ENCODE peak calls at places on chromosome 5, in eight cellular contexts. One of them, this sample, is unnamed.

GRCh38 chr5:112776301-112776856 is 38.7 kb downstream of the APC start:
- DNase-seq in HEK293T: no peak
- DNase-seq in neural progenitor cell: no peak
- DNase-seq in stimulated activated CD8-positive, alpha-beta memory T cell treated with anti-CD3 and anti-CD28 coated beads, Interleukin-15, amount 100 ng/mL, for 24 hours: no peak
- DNase-seq in MCF 10A: peak; percentile 52
- DNase-seq in CD4-positive, alpha-beta memory T cell: no peak
- DNase-seq in activated T-helper 9 cell treated with anti-CD3 and anti-CD28 coated beads, Interleukin-2, amount 50 U/mL, for 16 hours: no peak
- DNase-seq in ELR: peak; percentile 89
- DNase-seq in this sample: no peak

GRCh38 chr5:159975462-159976019 is 33.4 kb upstream of the TTC1 start:
- DNase-seq in HEK293T: peak; percentile 25
- DNase-seq in neural progenitor cell: no peak
- DNase-seq in stimulated activated CD8-positive, alpha-beta memory T cell treated with anti-CD3 and anti-CD28 coated beads, Interleukin-15, amount 100 ng/mL, for 24 hours: no peak
- DNase-seq in MCF 10A: peak; percentile 69
- DNase-seq in CD4-positive, alpha-beta memory T cell: no peak
- DNase-seq in activated T-helper 9 cell treated with anti-CD3 and anti-CD28 coated beads, Interleukin-2, amount 50 U/mL, for 16 hours: no peak
- DNase-seq in ELR: peak; percentile 94
- DNase-seq in this sample: no peak

GRCh38 chr5:149666212-149666852 is 63.8 kb upstream of the PPARGC1B start:
- DNase-seq in HEK293T: no peak
- DNase-seq in neural progenitor cell: no peak
- DNase-seq in stimulated activated CD8-positive, alpha-beta memory T cell treated with anti-CD3 and anti-CD28 coated beads, Interleukin-15, amount 100 ng/mL, for 24 hours: no peak
- DNase-seq in MCF 10A: peak; percentile 86
- DNase-seq in CD4-positive, alpha-beta memory T cell: no peak
- DNase-seq in activated T-helper 9 cell treated with anti-CD3 and anti-CD28 coated beads, Interleukin-2, amount 50 U/mL, for 16 hours: no peak
- DNase-seq in ELR: peak; percentile 57
- DNase-seq in this sample: no peak

GRCh38 chr5:54295658-54296276 is 14.6 kb downstream of the ARL15 start:
- DNase-seq in HEK293T: no peak
- DNase-seq in neural progenitor cell: no peak
- DNase-seq in stimulated activated CD8-positive, alpha-beta memory T cell treated with anti-CD3 and anti-CD28 coated beads, Interleukin-15, amount 100 ng/mL, for 24 hours: no peak
- DNase-seq in MCF 10A: no peak
- DNase-seq in CD4-positive, alpha-beta memory T cell: no peak
- DNase-seq in activated T-helper 9 cell treated with anti-CD3 and anti-CD28 coated beads, Interleukin-2, amount 50 U/mL, for 16 hours: no peak
- DNase-seq in ELR: no peak
- DNase-seq in this sample: no peak

GRCh38 chr5:157540707-157541451 is 34.7 kb downstream of the ADAM19 start:
- DNase-seq in HEK293T: no peak
- DNase-seq in neural progenitor cell: peak; percentile 15
- DNase-seq in stimulated activated CD8-positive, alpha-beta memory T cell treated with anti-CD3 and anti-CD28 coated beads, Interleukin-15, amount 100 ng/mL, for 24 hours: no peak
- DNase-seq in MCF 10A: no peak
- DNase-seq in CD4-positive, alpha-beta memory T cell: peak; percentile 59
- DNase-seq in activated T-helper 9 cell treated with anti-CD3 and anti-CD28 coated beads, Interleukin-2, amount 50 U/mL, for 16 hours: peak; percentile 34
- DNase-seq in ELR: peak; percentile 78
- DNase-seq in this sample: peak; percentile 12

GRCh38 chr5:684771-685216 is 8.4 kb downstream of the TPPP start:
- DNase-seq in HEK293T: no peak
- DNase-seq in neural progenitor cell: no peak
- DNase-seq in stimulated activated CD8-positive, alpha-beta memory T cell treated with anti-CD3 and anti-CD28 coated beads, Interleukin-15, amount 100 ng/mL, for 24 hours: no peak
- DNase-seq in MCF 10A: no peak
- DNase-seq in CD4-positive, alpha-beta memory T cell: no peak
- DNase-seq in activated T-helper 9 cell treated with anti-CD3 and anti-CD28 coated beads, Interleukin-2, amount 50 U/mL, for 16 hours: no peak
- DNase-seq in ELR: no peak
- DNase-seq in this sample: no peak

GRCh38 chr5:54049963-54050362 is 260.4 kb downstream of the ARL15 start:
- DNase-seq in HEK293T: no peak
- DNase-seq in neural progenitor cell: no peak
- DNase-seq in stimulated activated CD8-positive, alpha-beta memory T cell treated with anti-CD3 and anti-CD28 coated beads, Interleukin-15, amount 100 ng/mL, for 24 hours: no peak
- DNase-seq in MCF 10A: no peak
- DNase-seq in CD4-positive, alpha-beta memory T cell: no peak
- DNase-seq in activated T-helper 9 cell treated with anti-CD3 and anti-CD28 coated beads, Interleukin-2, amount 50 U/mL, for 16 hours: no peak
- DNase-seq in ELR: peak; percentile 38
- DNase-seq in this sample: no peak

GRCh38 chr5:173831196-173831914 is 56.8 kb upstream of the CPEB4 start:
- DNase-seq in HEK293T: no peak
- DNase-seq in neural progenitor cell: peak; percentile 43
- DNase-seq in stimulated activated CD8-positive, alpha-beta memory T cell treated with anti-CD3 and anti-CD28 coated beads, Interleukin-15, amount 100 ng/mL, for 24 hours: no peak
- DNase-seq in MCF 10A: no peak
- DNase-seq in CD4-positive, alpha-beta memory T cell: no peak
- DNase-seq in activated T-helper 9 cell treated with anti-CD3 and anti-CD28 coated beads, Interleukin-2, amount 50 U/mL, for 16 hours: no peak
- DNase-seq in ELR: no peak
- DNase-seq in this sample: no peak

GRCh38 chr5:106172681-106173532 is 1497.8 kb downstream of the EFNA5 start:
- DNase-seq in HEK293T: no peak
- DNase-seq in neural progenitor cell: no peak
- DNase-seq in stimulated activated CD8-positive, alpha-beta memory T cell treated with anti-CD3 and anti-CD28 coated beads, Interleukin-15, amount 100 ng/mL, for 24 hours: no peak
- DNase-seq in MCF 10A: no peak
- DNase-seq in CD4-positive, alpha-beta memory T cell: no peak
- DNase-seq in activated T-helper 9 cell treated with anti-CD3 and anti-CD28 coated beads, Interleukin-2, amount 50 U/mL, for 16 hours: no peak
- DNase-seq in ELR: no peak
- DNase-seq in this sample: no peak

GRCh38 chr5:145473032-145473642 is 362.0 kb downstream of the PRELID2 start:
- DNase-seq in HEK293T: no peak
- DNase-seq in neural progenitor cell: no peak
- DNase-seq in stimulated activated CD8-positive, alpha-beta memory T cell treated with anti-CD3 and anti-CD28 coated beads, Interleukin-15, amount 100 ng/mL, for 24 hours: no peak
- DNase-seq in MCF 10A: peak; percentile 60
- DNase-seq in CD4-positive, alpha-beta memory T cell: no peak
- DNase-seq in activated T-helper 9 cell treated with anti-CD3 and anti-CD28 coated beads, Interleukin-2, amount 50 U/mL, for 16 hours: no peak
- DNase-seq in ELR: no peak
- DNase-seq in this sample: no peak

GRCh38 chr5:96329294-96329693 is 103.8 kb downstream of the PCSK1 start:
- DNase-seq in HEK293T: no peak
- DNase-seq in neural progenitor cell: no peak
- DNase-seq in stimulated activated CD8-positive, alpha-beta memory T cell treated with anti-CD3 and anti-CD28 coated beads, Interleukin-15, amount 100 ng/mL, for 24 hours: no peak
- DNase-seq in MCF 10A: no peak
- DNase-seq in CD4-positive, alpha-beta memory T cell: no peak
- DNase-seq in activated T-helper 9 cell treated with anti-CD3 and anti-CD28 coated beads, Interleukin-2, amount 50 U/mL, for 16 hours: no peak
- DNase-seq in ELR: no peak
- DNase-seq in this sample: no peak

GRCh38 chr5:127026166-127026565 is 4.2 kb downstream of the MARCHF3 start:
- DNase-seq in HEK293T: no peak
- DNase-seq in neural progenitor cell: no peak
- DNase-seq in stimulated activated CD8-positive, alpha-beta memory T cell treated with anti-CD3 and anti-CD28 coated beads, Interleukin-15, amount 100 ng/mL, for 24 hours: no peak
- DNase-seq in MCF 10A: no peak
- DNase-seq in CD4-positive, alpha-beta memory T cell: no peak
- DNase-seq in activated T-helper 9 cell treated with anti-CD3 and anti-CD28 coated beads, Interleukin-2, amount 50 U/mL, for 16 hours: no peak
- DNase-seq in ELR: no peak
- DNase-seq in this sample: no peak

GRCh38 chr5:27472000-27472763 is 433.8 kb upstream of the CDH9 start:
- DNase-seq in HEK293T: peak; percentile 67
- DNase-seq in neural progenitor cell: peak; percentile 91
- DNase-seq in stimulated activated CD8-positive, alpha-beta memory T cell treated with anti-CD3 and anti-CD28 coated beads, Interleukin-15, amount 100 ng/mL, for 24 hours: no peak
- DNase-seq in MCF 10A: peak; percentile 9
- DNase-seq in CD4-positive, alpha-beta memory T cell: no peak
- DNase-seq in activated T-helper 9 cell treated with anti-CD3 and anti-CD28 coated beads, Interleukin-2, amount 50 U/mL, for 16 hours: no peak
- DNase-seq in ELR: peak; percentile 9
- DNase-seq in this sample: no peak

GRCh38 chr5:141330299-141331080 is at the start of gene PCDHGA1:
- DNase-seq in HEK293T: peak; percentile 17
- DNase-seq in neural progenitor cell: peak; percentile 13
- DNase-seq in stimulated activated CD8-positive, alpha-beta memory T cell treated with anti-CD3 and anti-CD28 coated beads, Interleukin-15, amount 100 ng/mL, for 24 hours: no peak
- DNase-seq in MCF 10A: peak; percentile 60
- DNase-seq in CD4-positive, alpha-beta memory T cell: no peak
- DNase-seq in activated T-helper 9 cell treated with anti-CD3 and anti-CD28 coated beads, Interleukin-2, amount 50 U/mL, for 16 hours: no peak
- DNase-seq in ELR: peak; percentile 74
- DNase-seq in this sample: no peak

GRCh38 chr5:152736906-152737305 is 331.8 kb upstream of the NMUR2 start:
- DNase-seq in HEK293T: no peak
- DNase-seq in neural progenitor cell: no peak
- DNase-seq in stimulated activated CD8-positive, alpha-beta memory T cell treated with anti-CD3 and anti-CD28 coated beads, Interleukin-15, amount 100 ng/mL, for 24 hours: no peak
- DNase-seq in MCF 10A: peak; percentile 23
- DNase-seq in CD4-positive, alpha-beta memory T cell: no peak
- DNase-seq in activated T-helper 9 cell treated with anti-CD3 and anti-CD28 coated beads, Interleukin-2, amount 50 U/mL, for 16 hours: no peak
- DNase-seq in ELR: no peak
- DNase-seq in this sample: no peak

GRCh38 chr5:151739939-151740335 is 18.5 kb downstream of the ATOX1 start:
- DNase-seq in HEK293T: no peak
- DNase-seq in neural progenitor cell: peak; percentile 13
- DNase-seq in stimulated activated CD8-positive, alpha-beta memory T cell treated with anti-CD3 and anti-CD28 coated beads, Interleukin-15, amount 100 ng/mL, for 24 hours: no peak
- DNase-seq in MCF 10A: no peak
- DNase-seq in CD4-positive, alpha-beta memory T cell: no peak
- DNase-seq in activated T-helper 9 cell treated with anti-CD3 and anti-CD28 coated beads, Interleukin-2, amount 50 U/mL, for 16 hours: no peak
- DNase-seq in ELR: peak; percentile 93
- DNase-seq in this sample: no peak

GRCh38 chr5:172881691-172882370 is 47.8 kb downstream of the ERGIC1 start:
- DNase-seq in HEK293T: no peak
- DNase-seq in neural progenitor cell: no peak
- DNase-seq in stimulated activated CD8-positive, alpha-beta memory T cell treated with anti-CD3 and anti-CD28 coated beads, Interleukin-15, amount 100 ng/mL, for 24 hours: no peak
- DNase-seq in MCF 10A: no peak
- DNase-seq in CD4-positive, alpha-beta memory T cell: no peak
- DNase-seq in activated T-helper 9 cell treated with anti-CD3 and anti-CD28 coated beads, Interleukin-2, amount 50 U/mL, for 16 hours: no peak
- DNase-seq in ELR: peak; percentile 96
- DNase-seq in this sample: no peak

GRCh38 chr5:138946241-138946623 is 71.1 kb upstream of the LRRTM2 start:
- DNase-seq in HEK293T: no peak
- DNase-seq in neural progenitor cell: no peak
- DNase-seq in stimulated activated CD8-positive, alpha-beta memory T cell treated with anti-CD3 and anti-CD28 coated beads, Interleukin-15, amount 100 ng/mL, for 24 hours: no peak
- DNase-seq in MCF 10A: no peak
- DNase-seq in CD4-positive, alpha-beta memory T cell: no peak
- DNase-seq in activated T-helper 9 cell treated with anti-CD3 and anti-CD28 coated beads, Interleukin-2, amount 50 U/mL, for 16 hours: no peak
- DNase-seq in ELR: no peak
- DNase-seq in this sample: no peak

GRCh38 chr5:134258896-134259295 is 33.0 kb upstream of the PPP2CA start:
- DNase-seq in HEK293T: no peak
- DNase-seq in neural progenitor cell: no peak
- DNase-seq in stimulated activated CD8-positive, alpha-beta memory T cell treated with anti-CD3 and anti-CD28 coated beads, Interleukin-15, amount 100 ng/mL, for 24 hours: no peak
- DNase-seq in MCF 10A: no peak
- DNase-seq in CD4-positive, alpha-beta memory T cell: no peak
- DNase-seq in activated T-helper 9 cell treated with anti-CD3 and anti-CD28 coated beads, Interleukin-2, amount 50 U/mL, for 16 hours: no peak
- DNase-seq in ELR: no peak
- DNase-seq in this sample: no peak

This sample was measured in stimulated activated CD4-positive, alpha-beta T cell treated with anti-CD3 and anti-CD28 coated beads, Interleukin-15, amount 100 ng/mL, for 48 hours.